ENCODE peak calls at places on chromosomes 2 and 18, in six cellular contexts. One of them, this sample, is unnamed.

GRCh38 chr2:150133623-150134022 is 353.8 kb downstream of the RND3 start:
- DNase-seq in GM23248: peak
- DNase-seq in neural progenitor cell: no peak
- DNase-seq in GM23338: no peak
- DNase-seq in HCT116: peak
- DNase-seq in hepatocyte: peak
- DNase-seq in this sample: peak

GRCh38 chr2:24652265-24653232 is 140.6 kb downstream of the PTRHD1 start:
- DNase-seq in neural progenitor cell: no peak
- DNase-seq in GM23248: peak
- DNase-seq in GM23338: peak
- DNase-seq in hepatocyte: no peak
- DNase-seq in HCT116: no peak
- DNase-seq in this sample: no peak

GRCh38 chr2:200609027-200609614 is 23.3 kb downstream of the AOX1 start:
- DNase-seq in hepatocyte: no peak
- DNase-seq in neural progenitor cell: no peak
- DNase-seq in HCT116: peak
- DNase-seq in GM23248: peak
- DNase-seq in GM23338: no peak
- DNase-seq in this sample: peak

GRCh38 chr2:164335947-164336346 is 285.3 kb downstream of the GRB14 start:
- DNase-seq in hepatocyte: no peak
- DNase-seq in neural progenitor cell: no peak
- DNase-seq in HCT116: no peak
- DNase-seq in GM23338: peak
- DNase-seq in GM23248: no peak
- DNase-seq in this sample: no peak

GRCh38 chr2:127650041-127650784 is 4.3 kb downstream of the GPR17 start:
- DNase-seq in hepatocyte: no peak
- DNase-seq in GM23338: no peak
- DNase-seq in GM23248: peak
- DNase-seq in HCT116: no peak
- DNase-seq in neural progenitor cell: no peak
- DNase-seq in this sample: no peak

GRCh38 chr2:189654641-189655040 is 6.6 kb upstream of the ASNSD1 start:
- DNase-seq in HCT116: no peak
- DNase-seq in hepatocyte: no peak
- DNase-seq in neural progenitor cell: no peak
- DNase-seq in GM23248: no peak
- DNase-seq in GM23338: no peak
- DNase-seq in this sample: no peak

GRCh38 chr2:217918220-217919024 is 84.4 kb downstream of the TNS1 start:
- DNase-seq in hepatocyte: no peak
- DNase-seq in GM23248: peak
- DNase-seq in neural progenitor cell: peak
- DNase-seq in HCT116: no peak
- DNase-seq in GM23338: peak
- DNase-seq in this sample: peak

GRCh38 chr2:10047616-10048500 is 4.5 kb downstream of the KLF11 start:
- DNase-seq in neural progenitor cell: no peak
- DNase-seq in hepatocyte: no peak
- DNase-seq in GM23248: no peak
- DNase-seq in GM23338: no peak
- DNase-seq in HCT116: no peak
- DNase-seq in this sample: no peak

GRCh38 chr18:48950536-48951447 is at the start of gene SMAD7:
- DNase-seq in GM23338: no peak
- DNase-seq in neural progenitor cell: no peak
- DNase-seq in hepatocyte: peak
- DNase-seq in GM23248: peak
- DNase-seq in HCT116: no peak
- DNase-seq in this sample: no peak

GRCh38 chr18:76620326-76620813 is 125.3 kb upstream of the ZNF516 start:
- DNase-seq in hepatocyte: peak
- DNase-seq in GM23338: peak
- DNase-seq in GM23248: peak
- DNase-seq in neural progenitor cell: peak
- DNase-seq in HCT116: peak
- DNase-seq in this sample: no peak

GRCh38 chr2:85428343-85428881 is 9.9 kb downstream of the SH2D6 start:
- DNase-seq in GM23248: peak
- DNase-seq in neural progenitor cell: no peak
- DNase-seq in GM23338: no peak
- DNase-seq in HCT116: no peak
- DNase-seq in hepatocyte: no peak
- DNase-seq in this sample: no peak

GRCh38 chr2:162245737-162246136 is 2.5 kb upstream of the FAP start:
- DNase-seq in hepatocyte: peak
- DNase-seq in GM23338: peak
- DNase-seq in HCT116: no peak
- DNase-seq in neural progenitor cell: no peak
- DNase-seq in GM23248: peak
- DNase-seq in this sample: peak

GRCh38 chr18:76823574-76823973 is 1.2 kb downstream of the ZNF236 start:
- DNase-seq in GM23338: peak
- DNase-seq in hepatocyte: peak
- DNase-seq in GM23248: peak
- DNase-seq in neural progenitor cell: peak
- DNase-seq in HCT116: no peak
- DNase-seq in this sample: no peak

GRCh38 chr18:57077786-57078552 is 68.9 kb upstream of the BOD1L2 start:
- DNase-seq in hepatocyte: no peak
- DNase-seq in GM23338: no peak
- DNase-seq in HCT116: no peak
- DNase-seq in neural progenitor cell: no peak
- DNase-seq in GM23248: no peak
- DNase-seq in this sample: no peak

GRCh38 chr18:23636041-23636399 is 26.7 kb downstream of the ANKRD29 start:
- DNase-seq in GM23248: no peak
- DNase-seq in neural progenitor cell: no peak
- DNase-seq in GM23338: no peak
- DNase-seq in hepatocyte: no peak
- DNase-seq in HCT116: no peak
- DNase-seq in this sample: no peak

GRCh38 chr2:231998046-231998445 is 36.5 kb downstream of the DIS3L2 start:
- DNase-seq in hepatocyte: no peak
- DNase-seq in GM23248: no peak
- DNase-seq in GM23338: no peak
- DNase-seq in HCT116: no peak
- DNase-seq in neural progenitor cell: no peak
- DNase-seq in this sample: no peak

GRCh38 chr2:1136807-1137663 is 186.4 kb downstream of the SNTG2 start:
- DNase-seq in HCT116: no peak
- DNase-seq in neural progenitor cell: no peak
- DNase-seq in GM23338: no peak
- DNase-seq in GM23248: peak
- DNase-seq in hepatocyte: no peak
- DNase-seq in this sample: no peak

GRCh38 chr2:224004105-224004715 is 34.9 kb downstream of the SERPINE2 start:
- DNase-seq in GM23338: no peak
- DNase-seq in hepatocyte: no peak
- DNase-seq in HCT116: no peak
- DNase-seq in GM23248: no peak
- DNase-seq in neural progenitor cell: no peak
- DNase-seq in this sample: no peak

GRCh38 chr18:76306685-76307292 is 188.3 kb downstream of the ZNF516 start:
- DNase-seq in GM23338: peak
- DNase-seq in neural progenitor cell: peak
- DNase-seq in HCT116: peak
- DNase-seq in GM23248: no peak
- DNase-seq in hepatocyte: no peak
- DNase-seq in this sample: no peak

GRCh38 chr2:38947241-38948239 is 57.9 kb downstream of the ARHGEF33 start:
- DNase-seq in GM23248: peak
- DNase-seq in GM23338: peak
- DNase-seq in hepatocyte: peak
- DNase-seq in HCT116: peak
- DNase-seq in neural progenitor cell: peak
- DNase-seq in this sample: peak

GRCh38 chr18:45059695-45060094 is 379.0 kb downstream of the SETBP1 start:
- DNase-seq in hepatocyte: no peak
- DNase-seq in neural progenitor cell: no peak
- DNase-seq in GM23248: peak
- DNase-seq in GM23338: no peak
- DNase-seq in HCT116: no peak
- DNase-seq in this sample: peak

GRCh38 chr2:232525199-232525598 is 761 bp upstream of the CHRND start:
- DNase-seq in GM23338: no peak
- DNase-seq in neural progenitor cell: no peak
- DNase-seq in HCT116: no peak
- DNase-seq in GM23248: no peak
- DNase-seq in hepatocyte: no peak
- DNase-seq in this sample: no peak

GRCh38 chr18:77935342-77935741 is 685.7 kb downstream of the GALR1 start:
- DNase-seq in GM23338: no peak
- DNase-seq in HCT116: no peak
- DNase-seq in GM23248: no peak
- DNase-seq in neural progenitor cell: no peak
- DNase-seq in hepatocyte: no peak
- DNase-seq in this sample: no peak
- TF ChIP-seq EZH2 in GM23338: no peak
- TF ChIP-seq EZH2 in HCT116: no peak
- TF ChIP-seq EZH2 in GM23248: no peak
- TF ChIP-seq EZH2 in neural progenitor cell: no peak
- TF ChIP-seq EZH2 in hepatocyte: no peak
- TF ChIP-seq EZH2 in this sample: no peak

GRCh38 chr2:65220432-65221131 is 7.0 kb upstream of the ACTR2 start:
- DNase-seq in GM23248: peak
- DNase-seq in neural progenitor cell: no peak
- DNase-seq in hepatocyte: no peak
- DNase-seq in GM23338: no peak
- DNase-seq in HCT116: no peak
- DNase-seq in this sample: no peak
- TF ChIP-seq EZH2phosphoT487 in GM23248: no peak
- TF ChIP-seq EZH2phosphoT487 in neural progenitor cell: no peak
- TF ChIP-seq EZH2phosphoT487 in hepatocyte: no peak
- TF ChIP-seq EZH2phosphoT487 in GM23338: no peak
- TF ChIP-seq EZH2phosphoT487 in HCT116: no peak
- TF ChIP-seq EZH2phosphoT487 in this sample: no peak

DNA sequence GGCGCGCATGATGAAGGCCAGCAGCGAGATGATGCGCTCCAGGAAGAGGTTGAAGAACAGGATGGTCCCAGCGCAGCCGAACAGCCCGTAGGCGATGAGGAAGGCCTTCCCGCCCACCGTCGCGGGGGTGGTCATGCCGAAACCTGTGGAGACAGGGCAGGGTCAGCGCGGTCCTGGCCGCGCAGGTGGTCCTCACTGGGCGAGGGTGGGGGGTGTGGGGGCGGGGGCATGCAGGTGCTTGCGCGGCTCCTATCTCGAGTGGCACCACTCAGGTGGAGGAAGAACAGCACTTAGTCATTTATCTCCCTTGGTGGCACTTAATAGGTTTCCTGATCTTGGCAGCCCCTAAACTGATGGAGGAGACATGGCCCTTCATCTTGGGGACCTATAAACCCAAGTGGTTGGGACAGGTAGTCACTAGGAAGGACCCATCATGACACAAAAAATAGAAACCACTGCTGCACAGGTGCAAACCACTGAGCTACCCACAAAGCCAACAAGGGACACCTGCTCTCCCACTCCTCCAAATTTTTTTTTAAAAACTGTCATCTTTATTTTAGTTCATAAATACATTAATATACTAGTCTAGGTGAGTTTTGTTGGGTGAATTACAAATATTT is 118.8 kb downstream of the MSH2 start:
- DNase-seq in GM23338: no peak
- DNase-seq in hepatocyte: no peak
- DNase-seq in HCT116: no peak
- DNase-seq in neural progenitor cell: no peak
- DNase-seq in GM23248: no peak
- DNase-seq in this sample: no peak
- H3K4me3 ChIP-seq in GM23338: peak
- H3K4me3 ChIP-seq in hepatocyte: no peak
- H3K4me3 ChIP-seq in HCT116: no peak
- H3K4me3 ChIP-seq in neural progenitor cell: no peak
- H3K4me3 ChIP-seq in GM23248: peak
- H3K4me3 ChIP-seq in this sample: peak

GRCh38 chr2:111896007-111896406 is 2.4 kb upstream of the MERTK start:
- DNase-seq in neural progenitor cell: no peak
- DNase-seq in hepatocyte: no peak
- DNase-seq in HCT116: no peak
- DNase-seq in GM23338: peak
- DNase-seq in GM23248: no peak
- DNase-seq in this sample: no peak

GRCh38 chr2:111897630-111897923 is 830 bp upstream of the MERTK start:
- DNase-seq in neural progenitor cell: no peak
- DNase-seq in hepatocyte: no peak
- DNase-seq in GM23248: no peak
- DNase-seq in HCT116: no peak
- DNase-seq in GM23338: no peak
- DNase-seq in this sample: no peak

GRCh38 chr2:111898703-111899514 is 502 bp downstream of the MERTK start:
- DNase-seq in GM23338: peak
- DNase-seq in HCT116: no peak
- DNase-seq in hepatocyte: no peak
- DNase-seq in GM23248: peak
- DNase-seq in neural progenitor cell: peak
- DNase-seq in this sample: no peak

GRCh38 chr2:111896576-111896975 is 1.8 kb upstream of the MERTK start:
- DNase-seq in HCT116: no peak
- DNase-seq in hepatocyte: no peak
- DNase-seq in neural progenitor cell: no peak
- DNase-seq in GM23338: no peak
- DNase-seq in GM23248: no peak
- DNase-seq in this sample: no peak

GRCh38 chr2:111897924-111898702 is at the start of gene MERTK:
- DNase-seq in GM23248: peak
- DNase-seq in HCT116: peak
- DNase-seq in neural progenitor cell: peak
- DNase-seq in hepatocyte: peak
- DNase-seq in GM23338: peak
- DNase-seq in this sample: peak
- TF ChIP-seq EZH2 in GM23248: no peak
- TF ChIP-seq EZH2 in HCT116: no peak
- TF ChIP-seq EZH2 in neural progenitor cell: peak
- TF ChIP-seq EZH2 in hepatocyte: no peak
- TF ChIP-seq EZH2 in GM23338: no peak
- TF ChIP-seq EZH2 in this sample: no peak